ENCODE peak calls at places on chromosomes 3 and 15, in ten cellular contexts. Y is tibial artery; P is GM23248; Z is CD4-positive, CD25-positive, alpha-beta regulatory T cell; Q is IMR-90; L is psoas muscle; G is heart right ventricle; R is sigmoid colon; K is heart left ventricle; F is right lobe of liver. A is an unnamed sample. For H3K4me1 and H3K9me3, the result is how much of the 10 kb centered on the place peaks cover.

GRCh38 chr3:133833880-133834620 is 28.4 kb downstream of the SRPRB start:
- DNase-seq in Y (no peak), P (no peak), Z (no peak), Q (no peak), L (no peak), G (no peak), R (no peak), K (no peak), F (no peak), A (no peak)

GRCh38 chr3:160704006-160704405 is 27.0 kb downstream of the ARL14 start:
- DNase-seq in Y (no peak), P (peak), Z (no peak), Q (peak), L (no peak), G (no peak), R (no peak), K (no peak), F (no peak), A (no peak)

GRCh38 chr3:188389711-188390346 is 235.9 kb downstream of the LPP start:
- DNase-seq in Y (peak), P (peak), Z (peak), Q (no peak), L (no peak), G (peak), R (peak), K (peak), F (no peak), A (peak)

GRCh38 chr3:9352917-9353823 is 9.7 kb upstream of the THUMPD3 start:
- DNase-seq in Y (peak), P (peak), Z (peak), Q (peak), L (peak), G (peak), R (peak), K (peak), F (peak), A (peak)

GRCh38 chr3:13513051-13513912 is 33.2 kb downstream of the HDAC11 start:
- DNase-seq in Y (peak), P (peak), Z (no peak), Q (peak), L (peak), G (no peak), R (no peak), K (peak), F (peak), A (no peak)

GRCh38 chr15:95439812-95440380 is 890.6 kb upstream of the NR2F2 start:
- DNase-seq in Y (no peak), P (no peak), Z (no peak), Q (peak), L (no peak), G (no peak), R (no peak), K (no peak), F (no peak), A (no peak)

GRCh38 chr3:137582484-137582883 is 181.6 kb upstream of the SOX14 start:
- DNase-seq in Y (no peak), P (no peak), Z (no peak), Q (no peak), L (no peak), G (no peak), R (no peak), K (no peak), F (no peak), A (no peak)

GRCh38 chr3:146543461-146544012 is 870 bp downstream of the PLSCR1 start:
- DNase-seq in Y (no peak), P (peak), Z (peak), Q (peak), L (no peak), G (peak), R (no peak), K (peak), F (no peak), A (no peak)

GRCh38 chr3:30510596-30510995 is 95.8 kb upstream of the TGFBR2 start:
- DNase-seq in Y (no peak), P (no peak), Z (no peak), Q (peak), L (no peak), G (no peak), R (no peak), K (no peak), F (no peak), A (no peak)

GRCh38 chr3:49134471-49135265 is 1.8 kb upstream of the LAMB2 start:
- DNase-seq in Y (no peak), P (no peak), Z (no peak), Q (no peak), L (no peak), G (no peak), R (no peak), K (no peak), F (peak), A (no peak)

GRCh38 chr3:63961891-63962290 is 49.7 kb upstream of the SCAANT1 start:
- DNase-seq in Y (no peak), P (peak), Z (peak), Q (peak), L (no peak), G (no peak), R (no peak), K (no peak), F (no peak), A (no peak)

GRCh38 chr3:120353463-120353862 is 4.3 kb upstream of the LRRC58 start:
- DNase-seq in Y (no peak), P (no peak), Z (no peak), Q (no peak), L (no peak), G (no peak), R (no peak), K (no peak), F (no peak), A (no peak)

GRCh38 chr3:78868570-78868969 is 899.2 kb downstream of the ROBO1 start:
- DNase-seq in Y (no peak), P (no peak), Z (no peak), Q (no peak), L (no peak), G (no peak), R (no peak), K (no peak), F (no peak), A (no peak)

GRCh38 chr3:37466660-37467359 is 292.4 kb upstream of the LRRFIP2 start:
- DNase-seq in Y (peak), P (no peak), Z (no peak), Q (no peak), L (no peak), G (peak), R (no peak), K (peak), F (no peak), A (peak)

GRCh38 chr3:79140718-79141117 is 627.1 kb downstream of the ROBO1 start:
- DNase-seq in Y (no peak), P (peak), Z (no peak), Q (peak), L (no peak), G (no peak), R (no peak), K (no peak), F (no peak), A (no peak)

GRCh38 chr3:48347500-48347899 is 14.0 kb upstream of the SPINK8 start:
- DNase-seq in Y (no peak), P (peak), Z (no peak), Q (no peak), L (no peak), G (no peak), R (no peak), K (no peak), F (no peak), A (no peak)

GRCh38 chr3:152071924-152072323 is 196.8 kb upstream of the MBNL1 start:
- DNase-seq in Y (no peak), P (peak), Z (peak), Q (peak), L (no peak), G (no peak), R (no peak), K (no peak), F (no peak), A (no peak)

GRCh38 chr15:31345606-31346366 is 19.2 kb downstream of the KLF13 start:
- DNase-seq in Y (no peak), P (no peak), Z (peak), Q (no peak), L (peak), G (no peak), R (no peak), K (no peak), F (no peak), A (peak)

GRCh38 chr3:6189384-6189783 is 671.5 kb upstream of the GRM7 start:
- DNase-seq in Y (no peak), P (no peak), Z (no peak), Q (no peak), L (no peak), G (no peak), R (no peak), K (no peak), F (no peak), A (no peak)

GRCh38 chr15:57992761-57993295 is 72.7 kb downstream of the ALDH1A2 start:
- DNase-seq in Y (no peak), P (no peak), Z (no peak), Q (no peak), L (no peak), G (no peak), R (no peak), K (no peak), F (no peak), A (no peak)

GRCh38 chr3:198032039-198032438 is 72.0 kb downstream of the LMLN start:
- DNase-seq in Y (no peak), P (no peak), Z (no peak), Q (no peak), L (no peak), G (no peak), R (no peak), K (no peak), F (no peak), A (no peak)

GRCh38 chr3:40366203-40367162 is 20.5 kb upstream of the ENTPD3 start:
- DNase-seq in Y (no peak), P (peak), Z (no peak), Q (peak), L (no peak), G (no peak), R (no peak), K (no peak), F (no peak), A (no peak)

GRCh38 chr15:55526559-55527036 is 18.6 kb upstream of the DNAAF4 start:
- DNase-seq in Y (no peak), P (peak), Z (peak), Q (peak), L (no peak), G (no peak), R (no peak), K (no peak), F (no peak), A (no peak)

GRCh38 chr3:138398791-138399575 is 35.4 kb upstream of the ESYT3 start:
- DNase-seq in Y (no peak), P (no peak), Z (no peak), Q (no peak), L (peak), G (no peak), R (no peak), K (no peak), F (no peak), A (no peak)

GRCh38 chr3:111072016-111072891 is 638 bp downstream of the NECTIN3 start:
- DNase-seq in Y (peak), P (peak), Z (peak), Q (peak), L (peak), G (peak), R (peak), K (peak), F (peak), A (peak)

GRCh38 chr3:185549111-185549510 is 3.3 kb downstream of the LIPH start:
- DNase-seq in Y (no peak), P (peak), Z (no peak), Q (peak), L (no peak), G (peak), R (no peak), K (no peak), F (no peak), A (no peak)

GRCh38 chr3:140441006-140441405 is 236.9 kb upstream of the TRIM42 start:
- DNase-seq in Y (no peak), P (peak), Z (no peak), Q (peak), L (no peak), G (no peak), R (no peak), K (no peak), F (no peak), A (no peak)

GRCh38 chr15:89680282-89680873 is 1.2 kb upstream of the PLIN1 start:
- DNase-seq in Y (peak), P (peak), Z (no peak), Q (peak), L (peak), G (peak), R (peak), K (peak), F (peak), A (peak)

GRCh38 chr15:51076142-51076897 is 18.4 kb downstream of the TNFAIP8L3 start:
- DNase-seq in Y (peak), P (no peak), Z (peak), Q (no peak), L (no peak), G (no peak), R (no peak), K (no peak), F (no peak), A (no peak)

GRCh38 chr15:66024998-66025397 is 155.7 kb downstream of the RAB11A start:
- DNase-seq in Y (no peak), P (peak), Z (no peak), Q (no peak), L (no peak), G (no peak), R (no peak), K (no peak), F (no peak), A (no peak)

GRCh38 chr3:123449986-123450474 is 1.1 kb upstream of the ADCY5 start:
- DNase-seq in Y (peak), P (peak), Z (no peak), Q (no peak), L (peak), G (peak), R (no peak), K (peak), F (no peak), A (peak)

GRCh38 chr3:141012571-141012970 is 38.6 kb upstream of the SPSB4 start:
- DNase-seq in Y (no peak), P (no peak), Z (no peak), Q (no peak), L (no peak), G (no peak), R (no peak), K (no peak), F (no peak), A (no peak)

DNA sequence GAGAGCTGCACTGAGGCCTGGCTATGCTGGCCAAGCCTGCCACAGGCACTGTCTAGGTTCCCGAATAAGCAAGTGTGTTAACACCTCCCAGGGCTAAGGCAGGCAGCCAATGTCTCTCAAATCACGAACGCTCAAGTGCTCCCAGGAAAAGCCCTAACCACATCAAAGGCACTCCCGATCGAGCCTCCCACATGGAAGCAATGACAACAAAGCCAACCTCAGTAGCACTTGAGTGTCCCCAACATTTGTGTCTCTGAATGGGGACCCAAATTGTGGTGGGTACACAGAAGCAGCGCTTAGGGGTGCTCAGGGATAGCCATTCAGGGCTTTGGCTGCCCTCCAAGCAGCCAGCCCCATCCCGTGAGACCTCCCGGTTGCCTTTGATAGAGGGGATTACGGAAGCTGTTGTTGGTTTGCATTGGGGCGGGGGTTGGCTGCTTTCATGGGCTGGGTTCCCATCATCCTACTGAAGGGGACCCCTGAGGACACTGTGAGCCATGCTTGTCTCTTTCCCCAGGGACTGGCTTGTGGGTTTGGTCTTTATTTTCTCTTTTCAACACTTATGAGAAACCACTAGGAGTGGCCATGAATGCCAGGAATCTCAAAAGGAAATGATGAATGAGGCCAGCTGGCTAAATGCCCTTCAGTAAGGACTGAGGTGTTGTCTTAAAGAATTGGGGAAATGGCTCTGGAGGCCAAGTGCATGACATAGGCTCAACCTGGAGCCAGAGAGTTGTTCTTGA is 234.1 kb upstream of the FEZF2 start:
- DNase-seq in Y (no peak), P (peak), Z (no peak), Q (peak), L (no peak), G (peak), R (no peak), K (peak), F (no peak), A (peak)
- H3K4me1 ChIP-seq in Y (under half), P (half or more), Z (under half), Q (under half), L (under half), G (under half), R (under half), K (under half), F (under half), A (under half)

GRCh38 chr15:39961051-39961450 is 27.1 kb downstream of the EIF2AK4 start:
- DNase-seq in Y (no peak), P (no peak), Z (no peak), Q (peak), L (no peak), G (no peak), R (no peak), K (no peak), F (no peak), A (no peak)
- H3K9me3 ChIP-seq in Y (under half), P (under half), Z (under half), Q (under half), L (under half), G (under half), R (under half), K (under half), F (under half), A (under half)

GRCh38 chr15:67137951-67138935 is 72.8 kb downstream of the SMAD3 start:
- DNase-seq in Y (peak), P (peak), Z (no peak), Q (peak), L (no peak), G (no peak), R (peak), K (no peak), F (no peak), A (no peak)
- H3K4me1 ChIP-seq in Y (under half), P (half or more), Z (half or more), Q (half or more), L (half or more), G (half or more), R (under half), K (under half), F (under half), A (half or more)

GRCh38 chr3:26406636-26407035 is 215.9 kb upstream of the LRRC3B start:
- DNase-seq in Y (no peak), P (no peak), Z (no peak), Q (no peak), L (no peak), G (no peak), R (no peak), K (no peak), F (no peak), A (no peak)
- H3K9me3 ChIP-seq in Y (under half), P (under half), Z (under half), Q (under half), L (under half), G (under half), R (under half), K (under half), F (under half), A (under half)

GRCh38 chr3:172132721-172133311 is 93.4 kb downstream of the FNDC3B start:
- DNase-seq in Y (no peak), P (no peak), Z (no peak), Q (no peak), L (no peak), G (no peak), R (no peak), K (no peak), F (no peak), A (no peak)
- H3K4me1 ChIP-seq in Y (under half), P (half or more), Z (under half), Q (under half), L (half or more), G (half or more), R (under half), K (under half), F (under half), A (half or more)

DNA sequence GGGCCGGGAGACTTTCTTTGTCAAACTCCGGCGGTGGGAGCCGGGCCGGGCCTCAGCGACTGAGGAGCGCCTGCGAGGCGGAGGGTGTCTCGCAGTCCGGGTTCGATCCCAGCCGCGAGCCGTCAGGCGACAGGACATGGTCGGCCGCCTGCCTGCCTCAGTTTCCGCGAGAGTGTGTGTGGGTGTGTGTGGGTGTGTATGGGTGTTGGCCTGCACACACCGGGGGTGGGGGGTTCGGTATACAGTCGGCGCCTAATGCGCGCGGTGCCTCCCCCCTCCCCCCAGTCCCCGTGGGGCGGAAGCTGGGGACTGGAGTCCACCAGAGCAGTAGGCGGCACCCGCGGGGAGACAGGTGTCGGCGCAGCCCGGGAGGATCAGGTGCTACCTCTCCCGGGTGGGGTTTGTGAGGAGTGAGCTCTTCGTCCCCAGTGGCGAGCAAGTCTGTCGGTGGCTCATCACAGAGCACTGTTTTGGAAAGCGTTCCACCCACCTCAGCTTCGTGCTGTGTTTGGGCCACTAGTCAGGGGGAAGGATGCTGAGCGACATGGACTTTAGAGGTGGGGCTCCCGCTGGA is 246.3 kb downstream of the GOLGA6L6 start:
- DNase-seq in Y (no peak), P (no peak), Z (no peak), Q (no peak), L (no peak), G (no peak), R (no peak), K (no peak), F (no peak), A (no peak)
- H3K9me3 ChIP-seq in Y (under half), P (under half), Z (under half), Q (under half), L (under half), G (under half), R (under half), K (under half), F (under half), A (under half)

DNA sequence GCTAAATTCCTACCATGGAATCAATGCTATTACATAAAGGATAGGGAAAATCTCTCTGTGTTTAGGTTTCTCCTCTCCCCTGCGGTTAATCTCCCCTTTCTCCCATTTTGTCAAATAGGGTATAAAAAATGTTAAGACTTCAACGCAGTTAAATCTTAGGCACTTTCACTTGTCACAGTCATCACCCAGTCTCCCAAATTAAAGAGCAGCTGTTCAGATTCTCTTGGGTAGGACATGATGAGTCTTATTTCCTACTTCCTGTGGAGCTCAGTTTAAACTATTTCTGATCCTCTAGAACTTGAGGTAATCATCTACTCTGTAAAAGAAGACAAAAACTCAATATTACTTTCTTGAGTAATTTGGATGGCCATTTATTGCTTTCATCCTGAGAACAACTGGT is 20.5 kb downstream of the RAP2B start:
- DNase-seq in Y (no peak), P (no peak), Z (no peak), Q (no peak), L (no peak), G (no peak), R (no peak), K (no peak), F (no peak), A (no peak)
- H3K4me1 ChIP-seq in Y (under half), P (under half), Z (under half), Q (under half), L (under half), G (under half), R (under half), K (under half), F (under half), A (under half)

A was measured in left ventricle myocardium inferior.